ENCODE peak calls at places on chromosomes 5 and 9, in nine cellular contexts. One of them, this sample, is unnamed. For H3K36me3, the result is how much of the 10 kb centered on the place peaks cover.

GRCh38 chr9:19408316-19408692 is 505 bp upstream of the ACER2 start:
- DNase-seq in mucosa of descending colon: no peak
- DNase-seq in MM.1S: no peak
- DNase-seq in gastrocnemius medialis: peak
- DNase-seq in right lobe of liver: peak
- DNase-seq in tibial artery: peak
- DNase-seq in adrenal gland: peak
- DNase-seq in psoas muscle: peak
- DNase-seq in stomach: no peak
- DNase-seq in this sample: no peak

GRCh38 chr5:132475531-132475930 is 15.0 kb downstream of the IRF1 start:
- DNase-seq in mucosa of descending colon: peak
- DNase-seq in MM.1S: no peak
- DNase-seq in gastrocnemius medialis: no peak
- DNase-seq in right lobe of liver: peak
- DNase-seq in tibial artery: peak
- DNase-seq in adrenal gland: peak
- DNase-seq in psoas muscle: no peak
- DNase-seq in stomach: peak
- DNase-seq in this sample: no peak

GRCh38 chr9:128251701-128252100 is 24.1 kb downstream of the GOLGA2 start:
- DNase-seq in mucosa of descending colon: no peak
- DNase-seq in MM.1S: no peak
- DNase-seq in gastrocnemius medialis: no peak
- DNase-seq in right lobe of liver: no peak
- DNase-seq in tibial artery: no peak
- DNase-seq in adrenal gland: no peak
- DNase-seq in psoas muscle: no peak
- DNase-seq in stomach: no peak
- DNase-seq in this sample: no peak

GRCh38 chr9:74908665-74909064 is 20.9 kb upstream of the TRPM6 start:
- DNase-seq in mucosa of descending colon: no peak
- DNase-seq in MM.1S: no peak
- DNase-seq in gastrocnemius medialis: no peak
- DNase-seq in right lobe of liver: no peak
- DNase-seq in tibial artery: no peak
- DNase-seq in adrenal gland: no peak
- DNase-seq in psoas muscle: no peak
- DNase-seq in stomach: no peak
- DNase-seq in this sample: no peak

GRCh38 chr5:67765697-67766096 is 449.9 kb upstream of the PIK3R1 start:
- DNase-seq in mucosa of descending colon: no peak
- DNase-seq in MM.1S: no peak
- DNase-seq in gastrocnemius medialis: no peak
- DNase-seq in right lobe of liver: no peak
- DNase-seq in tibial artery: no peak
- DNase-seq in adrenal gland: no peak
- DNase-seq in psoas muscle: no peak
- DNase-seq in stomach: no peak
- DNase-seq in this sample: no peak

GRCh38 chr9:114027159-114027895 is 50.8 kb downstream of the AMBP start:
- DNase-seq in mucosa of descending colon: no peak
- DNase-seq in MM.1S: no peak
- DNase-seq in gastrocnemius medialis: no peak
- DNase-seq in right lobe of liver: no peak
- DNase-seq in tibial artery: no peak
- DNase-seq in adrenal gland: no peak
- DNase-seq in psoas muscle: no peak
- DNase-seq in stomach: no peak
- DNase-seq in this sample: no peak

GRCh38 chr9:133708770-133709611 is 29.2 kb downstream of the SARDH start:
- DNase-seq in mucosa of descending colon: peak
- DNase-seq in MM.1S: no peak
- DNase-seq in gastrocnemius medialis: peak
- DNase-seq in right lobe of liver: peak
- DNase-seq in tibial artery: no peak
- DNase-seq in adrenal gland: no peak
- DNase-seq in psoas muscle: peak
- DNase-seq in stomach: no peak
- DNase-seq in this sample: peak

GRCh38 chr5:71839049-71839834 is 120.2 kb downstream of the CARTPT start:
- DNase-seq in mucosa of descending colon: no peak
- DNase-seq in MM.1S: no peak
- DNase-seq in gastrocnemius medialis: no peak
- DNase-seq in right lobe of liver: no peak
- DNase-seq in tibial artery: no peak
- DNase-seq in adrenal gland: no peak
- DNase-seq in psoas muscle: no peak
- DNase-seq in stomach: no peak
- DNase-seq in this sample: no peak

GRCh38 chr9:89655047-89655989 is 50.5 kb downstream of the GADD45G start:
- DNase-seq in mucosa of descending colon: no peak
- DNase-seq in MM.1S: no peak
- DNase-seq in gastrocnemius medialis: no peak
- DNase-seq in right lobe of liver: no peak
- DNase-seq in tibial artery: no peak
- DNase-seq in adrenal gland: peak
- DNase-seq in psoas muscle: peak
- DNase-seq in stomach: no peak
- DNase-seq in this sample: no peak

GRCh38 chr5:159104759-159105317 is 5.1 kb upstream of the EBF1 start:
- DNase-seq in mucosa of descending colon: no peak
- DNase-seq in MM.1S: no peak
- DNase-seq in gastrocnemius medialis: no peak
- DNase-seq in right lobe of liver: no peak
- DNase-seq in tibial artery: no peak
- DNase-seq in adrenal gland: no peak
- DNase-seq in psoas muscle: peak
- DNase-seq in stomach: no peak
- DNase-seq in this sample: peak

GRCh38 chr5:1751026-1751863 is 48.4 kb downstream of the MRPL36 start:
- DNase-seq in mucosa of descending colon: no peak
- DNase-seq in MM.1S: no peak
- DNase-seq in gastrocnemius medialis: peak
- DNase-seq in right lobe of liver: no peak
- DNase-seq in tibial artery: peak
- DNase-seq in adrenal gland: no peak
- DNase-seq in psoas muscle: no peak
- DNase-seq in stomach: no peak
- DNase-seq in this sample: no peak

GRCh38 chr5:88786217-88786560 is 96.8 kb downstream of the MEF2C start:
- DNase-seq in mucosa of descending colon: no peak
- DNase-seq in MM.1S: no peak
- DNase-seq in gastrocnemius medialis: no peak
- DNase-seq in right lobe of liver: no peak
- DNase-seq in tibial artery: no peak
- DNase-seq in adrenal gland: no peak
- DNase-seq in psoas muscle: no peak
- DNase-seq in stomach: no peak
- DNase-seq in this sample: no peak

GRCh38 chr5:27830551-27830950 is 792.2 kb upstream of the CDH9 start:
- DNase-seq in mucosa of descending colon: no peak
- DNase-seq in MM.1S: no peak
- DNase-seq in gastrocnemius medialis: no peak
- DNase-seq in right lobe of liver: no peak
- DNase-seq in tibial artery: no peak
- DNase-seq in adrenal gland: no peak
- DNase-seq in psoas muscle: no peak
- DNase-seq in stomach: no peak
- DNase-seq in this sample: no peak

GRCh38 chr9:131237931-131238401 is 38.3 kb downstream of the FAM78A start:
- DNase-seq in mucosa of descending colon: peak
- DNase-seq in MM.1S: peak
- DNase-seq in gastrocnemius medialis: peak
- DNase-seq in right lobe of liver: peak
- DNase-seq in tibial artery: peak
- DNase-seq in adrenal gland: peak
- DNase-seq in psoas muscle: peak
- DNase-seq in stomach: peak
- DNase-seq in this sample: peak

GRCh38 chr9:105063665-105064247 is 135.8 kb upstream of the ABCA1 start:
- DNase-seq in mucosa of descending colon: no peak
- DNase-seq in MM.1S: no peak
- DNase-seq in gastrocnemius medialis: peak
- DNase-seq in right lobe of liver: peak
- DNase-seq in tibial artery: no peak
- DNase-seq in adrenal gland: peak
- DNase-seq in psoas muscle: no peak
- DNase-seq in stomach: no peak
- DNase-seq in this sample: no peak

GRCh38 chr9:119588874-119589560 is 219.8 kb upstream of the BRINP1 start:
- DNase-seq in mucosa of descending colon: no peak
- DNase-seq in MM.1S: no peak
- DNase-seq in gastrocnemius medialis: no peak
- DNase-seq in right lobe of liver: no peak
- DNase-seq in tibial artery: no peak
- DNase-seq in adrenal gland: no peak
- DNase-seq in psoas muscle: no peak
- DNase-seq in stomach: no peak
- DNase-seq in this sample: no peak

GRCh38 chr9:110591526-110591925 is 12.0 kb upstream of the SVEP1 start:
- DNase-seq in mucosa of descending colon: no peak
- DNase-seq in MM.1S: no peak
- DNase-seq in gastrocnemius medialis: no peak
- DNase-seq in right lobe of liver: no peak
- DNase-seq in tibial artery: no peak
- DNase-seq in adrenal gland: no peak
- DNase-seq in psoas muscle: no peak
- DNase-seq in stomach: no peak
- DNase-seq in this sample: no peak

GRCh38 chr9:14485366-14485765 is 171.4 kb upstream of the NFIB start:
- DNase-seq in mucosa of descending colon: no peak
- DNase-seq in MM.1S: no peak
- DNase-seq in gastrocnemius medialis: no peak
- DNase-seq in right lobe of liver: no peak
- DNase-seq in tibial artery: no peak
- DNase-seq in adrenal gland: no peak
- DNase-seq in psoas muscle: no peak
- DNase-seq in stomach: no peak
- DNase-seq in this sample: no peak

GRCh38 chr5:154367101-154367500 is 78.7 kb upstream of the SAP30L start:
- DNase-seq in mucosa of descending colon: no peak
- DNase-seq in MM.1S: no peak
- DNase-seq in gastrocnemius medialis: no peak
- DNase-seq in right lobe of liver: no peak
- DNase-seq in tibial artery: no peak
- DNase-seq in adrenal gland: no peak
- DNase-seq in psoas muscle: no peak
- DNase-seq in stomach: no peak
- DNase-seq in this sample: no peak

GRCh38 chr5:96709152-96709821 is 47.1 kb downstream of the CAST start:
- DNase-seq in mucosa of descending colon: no peak
- DNase-seq in MM.1S: no peak
- DNase-seq in gastrocnemius medialis: no peak
- DNase-seq in right lobe of liver: no peak
- DNase-seq in tibial artery: no peak
- DNase-seq in adrenal gland: peak
- DNase-seq in psoas muscle: no peak
- DNase-seq in stomach: no peak
- DNase-seq in this sample: no peak

GRCh38 chr5:15474143-15474719 is 25.7 kb upstream of the FBXL7 start:
- DNase-seq in mucosa of descending colon: no peak
- DNase-seq in MM.1S: no peak
- DNase-seq in gastrocnemius medialis: no peak
- DNase-seq in right lobe of liver: no peak
- DNase-seq in tibial artery: no peak
- DNase-seq in adrenal gland: no peak
- DNase-seq in psoas muscle: no peak
- DNase-seq in stomach: no peak
- DNase-seq in this sample: no peak

GRCh38 chr5:15475365-15475764 is 24.6 kb upstream of the FBXL7 start:
- DNase-seq in mucosa of descending colon: no peak
- DNase-seq in MM.1S: no peak
- DNase-seq in gastrocnemius medialis: no peak
- DNase-seq in right lobe of liver: no peak
- DNase-seq in tibial artery: no peak
- DNase-seq in adrenal gland: no peak
- DNase-seq in psoas muscle: no peak
- DNase-seq in stomach: no peak
- DNase-seq in this sample: no peak

GRCh38 chr5:15476977-15477376 is 23.0 kb upstream of the FBXL7 start:
- DNase-seq in mucosa of descending colon: no peak
- DNase-seq in MM.1S: no peak
- DNase-seq in gastrocnemius medialis: no peak
- DNase-seq in right lobe of liver: no peak
- DNase-seq in tibial artery: no peak
- DNase-seq in adrenal gland: no peak
- DNase-seq in psoas muscle: no peak
- DNase-seq in stomach: no peak
- DNase-seq in this sample: no peak

GRCh38 chr5:15472116-15472515 is 27.9 kb upstream of the FBXL7 start:
- DNase-seq in mucosa of descending colon: no peak
- DNase-seq in MM.1S: no peak
- DNase-seq in gastrocnemius medialis: no peak
- DNase-seq in right lobe of liver: no peak
- DNase-seq in tibial artery: no peak
- DNase-seq in adrenal gland: no peak
- DNase-seq in psoas muscle: no peak
- DNase-seq in stomach: no peak
- DNase-seq in this sample: no peak
- TF ChIP-seq CTCF in mucosa of descending colon: no peak
- TF ChIP-seq CTCF in MM.1S: no peak
- TF ChIP-seq CTCF in gastrocnemius medialis: no peak
- TF ChIP-seq CTCF in right lobe of liver: no peak
- TF ChIP-seq CTCF in tibial artery: no peak
- TF ChIP-seq CTCF in adrenal gland: no peak
- TF ChIP-seq CTCF in psoas muscle: no peak
- TF ChIP-seq CTCF in stomach: no peak
- TF ChIP-seq CTCF in this sample: no peak

GRCh38 chr5:98474211-98474610 is 299.3 kb upstream of the RGMB start:
- DNase-seq in mucosa of descending colon: no peak
- DNase-seq in MM.1S: no peak
- DNase-seq in gastrocnemius medialis: no peak
- DNase-seq in right lobe of liver: no peak
- DNase-seq in tibial artery: no peak
- DNase-seq in adrenal gland: no peak
- DNase-seq in psoas muscle: no peak
- DNase-seq in stomach: no peak
- DNase-seq in this sample: no peak
- H3K36me3 ChIP-seq in mucosa of descending colon: under half
- H3K36me3 ChIP-seq in MM.1S: under half
- H3K36me3 ChIP-seq in gastrocnemius medialis: under half
- H3K36me3 ChIP-seq in right lobe of liver: under half
- H3K36me3 ChIP-seq in tibial artery: under half
- H3K36me3 ChIP-seq in adrenal gland: under half
- H3K36me3 ChIP-seq in psoas muscle: under half
- H3K36me3 ChIP-seq in stomach: under half
- H3K36me3 ChIP-seq in this sample: under half

GRCh38 chr5:125611541-125611940 is 811.7 kb upstream of the GRAMD2B start:
- DNase-seq in mucosa of descending colon: no peak
- DNase-seq in MM.1S: no peak
- DNase-seq in gastrocnemius medialis: no peak
- DNase-seq in right lobe of liver: no peak
- DNase-seq in tibial artery: no peak
- DNase-seq in adrenal gland: no peak
- DNase-seq in psoas muscle: no peak
- DNase-seq in stomach: no peak
- DNase-seq in this sample: no peak
- H3K4me3 ChIP-seq in mucosa of descending colon: no peak
- H3K4me3 ChIP-seq in MM.1S: no peak
- H3K4me3 ChIP-seq in gastrocnemius medialis: no peak
- H3K4me3 ChIP-seq in right lobe of liver: no peak
- H3K4me3 ChIP-seq in tibial artery: no peak
- H3K4me3 ChIP-seq in adrenal gland: no peak
- H3K4me3 ChIP-seq in psoas muscle: no peak
- H3K4me3 ChIP-seq in stomach: no peak
- H3K4me3 ChIP-seq in this sample: no peak

GRCh38 chr9:127204771-127205470 is 59.7 kb upstream of the GARNL3 start:
- DNase-seq in mucosa of descending colon: no peak
- DNase-seq in MM.1S: no peak
- DNase-seq in gastrocnemius medialis: peak
- DNase-seq in right lobe of liver: no peak
- DNase-seq in tibial artery: no peak
- DNase-seq in adrenal gland: peak
- DNase-seq in psoas muscle: peak
- DNase-seq in stomach: no peak
- DNase-seq in this sample: no peak
- TF ChIP-seq CTCF in mucosa of descending colon: no peak
- TF ChIP-seq CTCF in MM.1S: no peak
- TF ChIP-seq CTCF in gastrocnemius medialis: peak
- TF ChIP-seq CTCF in right lobe of liver: peak
- TF ChIP-seq CTCF in tibial artery: peak
- TF ChIP-seq CTCF in adrenal gland: no peak
- TF ChIP-seq CTCF in psoas muscle: peak
- TF ChIP-seq CTCF in stomach: no peak
- TF ChIP-seq CTCF in this sample: peak

This sample was measured in GM06990.